ENCODE peak calls at places on chromosomes 16 and 17, in four cellular contexts. One of them, this sample, is unnamed.

GRCh38 chr17:10756604-10757003 is 26.8 kb upstream of the TMEM220 start:
- DNase-seq in HFFc6: no peak
- DNase-seq in right atrium auricular region: no peak
- DNase-seq in CD8-positive, alpha-beta T cell: no peak
- DNase-seq in this sample: no peak

GRCh38 chr16:53207810-53208752 is 153.3 kb downstream of the CHD9 start:
- DNase-seq in HFFc6: peak
- DNase-seq in right atrium auricular region: no peak
- DNase-seq in CD8-positive, alpha-beta T cell: no peak
- DNase-seq in this sample: peak

GRCh38 chr17:48541036-48541573 is 3.8 kb downstream of the HOXB2 start:
- DNase-seq in HFFc6: no peak
- DNase-seq in right atrium auricular region: no peak
- DNase-seq in CD8-positive, alpha-beta T cell: no peak
- DNase-seq in this sample: no peak

GRCh38 chr17:73593249-73593965 is 50.8 kb downstream of the SDK2 start:
- DNase-seq in HFFc6: no peak
- DNase-seq in right atrium auricular region: no peak
- DNase-seq in CD8-positive, alpha-beta T cell: no peak
- DNase-seq in this sample: no peak

GRCh38 chr17:74307984-74308773 is 17.8 kb upstream of the KIF19 start:
- DNase-seq in HFFc6: no peak
- DNase-seq in right atrium auricular region: no peak
- DNase-seq in CD8-positive, alpha-beta T cell: no peak
- DNase-seq in this sample: no peak

GRCh38 chr16:23434380-23434779 is 18.6 kb downstream of the COG7 start:
- DNase-seq in HFFc6: peak
- DNase-seq in right atrium auricular region: no peak
- DNase-seq in CD8-positive, alpha-beta T cell: no peak
- DNase-seq in this sample: peak

GRCh38 chr16:17512636-17513220 is 42.0 kb upstream of the XYLT1 start:
- DNase-seq in HFFc6: peak
- DNase-seq in right atrium auricular region: no peak
- DNase-seq in CD8-positive, alpha-beta T cell: no peak
- DNase-seq in this sample: no peak

GRCh38 chr16:57906385-57907316 is 64.3 kb downstream of the CNGB1 start:
- DNase-seq in HFFc6: no peak
- DNase-seq in right atrium auricular region: no peak
- DNase-seq in CD8-positive, alpha-beta T cell: no peak
- DNase-seq in this sample: no peak

GRCh38 chr17:45889579-45889978 is 4.8 kb upstream of the MAPT start:
- DNase-seq in HFFc6: no peak
- DNase-seq in right atrium auricular region: no peak
- DNase-seq in CD8-positive, alpha-beta T cell: no peak
- DNase-seq in this sample: no peak

GRCh38 chr17:19686400-19687090 is 29.8 kb downstream of the SLC47A2 start:
- DNase-seq in HFFc6: no peak
- DNase-seq in right atrium auricular region: no peak
- DNase-seq in CD8-positive, alpha-beta T cell: no peak
- DNase-seq in this sample: no peak

GRCh38 chr16:30490210-30490609 is 17.7 kb downstream of the ITGAL start:
- DNase-seq in HFFc6: no peak
- DNase-seq in right atrium auricular region: no peak
- DNase-seq in CD8-positive, alpha-beta T cell: no peak
- DNase-seq in this sample: no peak

GRCh38 chr17:75032896-75033294 is 13.9 kb downstream of the ATP5PD start:
- DNase-seq in HFFc6: no peak
- DNase-seq in right atrium auricular region: no peak
- DNase-seq in CD8-positive, alpha-beta T cell: no peak
- DNase-seq in this sample: peak

GRCh38 chr17:28665994-28666393 is 4.0 kb downstream of the SUPT6H start:
- DNase-seq in HFFc6: no peak
- DNase-seq in right atrium auricular region: no peak
- DNase-seq in CD8-positive, alpha-beta T cell: no peak
- DNase-seq in this sample: no peak

GRCh38 chr17:63425478-63425877 is 20.6 kb downstream of the CYB561 start:
- DNase-seq in HFFc6: peak
- DNase-seq in right atrium auricular region: peak
- DNase-seq in CD8-positive, alpha-beta T cell: peak
- DNase-seq in this sample: peak

GRCh38 chr17:4199818-4200402 is 56.9 kb downstream of the CYB5D2 start:
- DNase-seq in HFFc6: no peak
- DNase-seq in right atrium auricular region: no peak
- DNase-seq in CD8-positive, alpha-beta T cell: no peak
- DNase-seq in this sample: peak

GRCh38 chr16:4787627-4788482 is at the start of gene SEPTIN12:
- DNase-seq in HFFc6: no peak
- DNase-seq in right atrium auricular region: no peak
- DNase-seq in CD8-positive, alpha-beta T cell: no peak
- DNase-seq in this sample: no peak
- TF ChIP-seq CTCF in HFFc6: no peak
- TF ChIP-seq CTCF in right atrium auricular region: no peak
- TF ChIP-seq CTCF in CD8-positive, alpha-beta T cell: no peak
- TF ChIP-seq CTCF in this sample: no peak

GRCh38 chr17:14209215-14209614 is 27.4 kb downstream of the CDRT15 start:
- DNase-seq in HFFc6: no peak
- DNase-seq in right atrium auricular region: no peak
- DNase-seq in CD8-positive, alpha-beta T cell: no peak
- DNase-seq in this sample: no peak

GRCh38 chr17:14214271-14214670 is 22.4 kb downstream of the CDRT15 start:
- DNase-seq in HFFc6: peak
- DNase-seq in right atrium auricular region: no peak
- DNase-seq in CD8-positive, alpha-beta T cell: no peak
- DNase-seq in this sample: no peak

GRCh38 chr17:14212401-14212800 is 24.3 kb downstream of the CDRT15 start:
- DNase-seq in HFFc6: no peak
- DNase-seq in right atrium auricular region: no peak
- DNase-seq in CD8-positive, alpha-beta T cell: no peak
- DNase-seq in this sample: no peak

GRCh38 chr17:14211246-14211645 is 25.4 kb downstream of the CDRT15 start:
- DNase-seq in HFFc6: no peak
- DNase-seq in right atrium auricular region: no peak
- DNase-seq in CD8-positive, alpha-beta T cell: no peak
- DNase-seq in this sample: no peak

GRCh38 chr17:14211778-14212177 is 24.9 kb downstream of the CDRT15 start:
- DNase-seq in HFFc6: no peak
- DNase-seq in right atrium auricular region: no peak
- DNase-seq in CD8-positive, alpha-beta T cell: no peak
- DNase-seq in this sample: peak
- TF ChIP-seq CTCF in HFFc6: peak
- TF ChIP-seq CTCF in right atrium auricular region: no peak
- TF ChIP-seq CTCF in CD8-positive, alpha-beta T cell: peak
- TF ChIP-seq CTCF in this sample: no peak

DNA sequence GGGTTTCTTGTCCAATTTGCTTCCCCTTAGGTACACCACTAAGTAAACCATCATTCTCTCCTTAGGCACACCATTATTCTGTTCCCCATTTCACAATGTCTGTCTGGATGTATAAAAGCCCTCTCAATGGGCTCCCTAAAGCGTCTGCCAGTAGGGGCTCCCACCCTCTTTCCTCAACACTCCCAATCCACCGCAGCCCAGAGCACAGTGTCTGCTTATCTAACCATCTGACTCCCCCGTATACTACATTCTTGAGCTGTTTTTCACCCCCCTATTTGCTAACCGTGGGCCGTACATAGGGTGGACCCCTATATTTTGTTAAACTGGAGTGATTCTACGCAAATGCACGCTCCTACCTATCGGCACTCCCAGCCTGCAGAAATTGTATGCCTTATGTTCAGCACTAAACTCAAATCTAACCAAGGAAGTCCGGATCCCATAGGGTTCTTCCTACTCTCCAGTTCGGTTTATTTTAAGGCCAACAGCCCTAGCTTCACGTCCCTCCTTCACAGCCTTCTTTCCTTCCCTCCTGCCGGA is 674 bp upstream of the PSMD3 start:
- DNase-seq in HFFc6: peak
- DNase-seq in right atrium auricular region: no peak
- DNase-seq in CD8-positive, alpha-beta T cell: no peak
- DNase-seq in this sample: no peak
- TF ChIP-seq CTCF in HFFc6: no peak
- TF ChIP-seq CTCF in right atrium auricular region: no peak
- TF ChIP-seq CTCF in CD8-positive, alpha-beta T cell: no peak
- TF ChIP-seq CTCF in this sample: no peak

GRCh38 chr17:14268264-14268663 is 31.6 kb upstream of the CDRT15 start:
- DNase-seq in HFFc6: no peak
- DNase-seq in right atrium auricular region: no peak
- DNase-seq in CD8-positive, alpha-beta T cell: no peak
- DNase-seq in this sample: no peak
- TF ChIP-seq CTCF in HFFc6: peak
- TF ChIP-seq CTCF in right atrium auricular region: no peak
- TF ChIP-seq CTCF in CD8-positive, alpha-beta T cell: no peak
- TF ChIP-seq CTCF in this sample: peak

GRCh38 chr16:63467513-63467912 is 1431.3 kb upstream of the CDH8 start:
- DNase-seq in HFFc6: no peak
- DNase-seq in right atrium auricular region: no peak
- DNase-seq in CD8-positive, alpha-beta T cell: no peak
- DNase-seq in this sample: no peak
- TF ChIP-seq CTCF in HFFc6: no peak
- TF ChIP-seq CTCF in right atrium auricular region: no peak
- TF ChIP-seq CTCF in CD8-positive, alpha-beta T cell: no peak
- TF ChIP-seq CTCF in this sample: no peak

DNA sequence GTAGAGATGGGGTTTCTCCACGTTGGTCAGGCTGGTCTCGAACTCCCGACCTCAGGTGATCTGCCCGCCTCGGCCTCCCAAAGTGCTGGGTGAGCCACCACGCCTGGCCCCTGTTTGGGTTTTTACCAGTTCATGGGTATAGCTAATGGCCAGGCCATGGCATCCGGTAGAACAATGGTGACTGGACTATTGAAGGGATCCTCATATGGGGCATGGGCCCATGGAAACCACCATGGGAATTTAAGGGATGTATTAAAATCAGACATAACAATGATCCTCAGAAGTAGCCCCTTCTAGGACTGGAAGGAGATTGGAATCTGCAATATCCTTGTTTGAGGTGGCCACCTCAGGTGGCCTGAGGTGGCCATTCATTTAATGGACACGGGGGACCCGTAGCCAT is 17.5 kb upstream of the GUCY2D start:
- DNase-seq in HFFc6: no peak
- DNase-seq in right atrium auricular region: no peak
- DNase-seq in CD8-positive, alpha-beta T cell: no peak
- DNase-seq in this sample: no peak
- TF ChIP-seq CTCF in HFFc6: no peak
- TF ChIP-seq CTCF in right atrium auricular region: no peak
- TF ChIP-seq CTCF in CD8-positive, alpha-beta T cell: no peak
- TF ChIP-seq CTCF in this sample: no peak

DNA sequence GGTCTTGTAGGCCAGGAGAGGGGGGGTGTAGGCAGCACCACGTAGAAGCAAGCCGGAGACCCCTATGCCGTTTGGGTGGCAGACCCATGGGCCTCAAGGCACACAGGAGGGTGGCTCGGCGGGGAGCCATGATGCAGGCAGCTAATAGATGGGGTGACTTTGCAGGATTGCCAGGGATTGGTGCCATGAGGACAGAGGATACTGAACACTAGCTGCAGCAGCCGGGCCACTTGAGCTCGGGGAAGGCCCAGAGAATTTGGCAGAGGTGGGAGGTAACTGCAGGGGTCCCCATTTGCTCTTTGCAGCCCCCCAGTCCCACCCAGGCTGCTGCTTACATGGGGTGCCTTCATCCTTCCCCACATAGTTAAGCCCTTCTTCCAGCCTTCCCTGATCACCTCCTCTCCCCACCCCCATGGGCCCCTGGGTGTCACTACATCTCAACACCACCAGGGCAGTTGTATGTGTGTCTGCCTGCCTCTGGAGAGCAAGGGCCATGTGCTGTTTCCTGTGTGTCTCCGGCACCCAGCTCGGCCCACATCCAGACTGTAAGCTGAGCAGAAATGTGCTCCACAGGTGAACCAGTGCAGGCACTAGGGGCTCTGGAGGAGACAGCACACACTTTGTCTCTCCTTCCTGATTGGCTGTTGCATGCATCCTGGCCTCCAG is 52.1 kb downstream of the SREBF1 start:
- DNase-seq in HFFc6: no peak
- DNase-seq in right atrium auricular region: no peak
- DNase-seq in CD8-positive, alpha-beta T cell: no peak
- DNase-seq in this sample: no peak
- TF ChIP-seq CTCF in HFFc6: peak
- TF ChIP-seq CTCF in right atrium auricular region: no peak
- TF ChIP-seq CTCF in CD8-positive, alpha-beta T cell: peak
- TF ChIP-seq CTCF in this sample: no peak

DNA sequence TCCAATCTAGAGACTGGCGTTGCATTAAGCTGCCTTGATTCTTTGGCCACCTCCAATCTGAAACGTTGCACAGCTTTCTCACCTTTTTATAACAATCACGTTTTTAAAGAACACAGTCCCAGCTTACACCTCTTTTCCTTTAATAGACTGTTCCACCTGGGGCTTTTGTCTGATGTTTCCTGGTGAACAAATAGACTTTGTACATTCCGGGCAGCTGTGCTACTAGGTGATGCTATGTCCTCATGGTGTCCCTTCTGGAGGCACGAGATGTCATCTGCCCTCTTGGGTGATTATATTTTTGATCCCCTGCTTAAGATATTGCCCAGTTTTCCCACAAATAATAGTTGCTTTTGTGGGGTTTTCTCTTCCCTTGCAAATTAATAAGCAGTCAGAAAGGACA is 225.5 kb downstream of the SOX9 start:
- DNase-seq in HFFc6: no peak
- DNase-seq in right atrium auricular region: no peak
- DNase-seq in CD8-positive, alpha-beta T cell: no peak
- DNase-seq in this sample: no peak
- TF ChIP-seq CTCF in HFFc6: no peak
- TF ChIP-seq CTCF in right atrium auricular region: no peak
- TF ChIP-seq CTCF in CD8-positive, alpha-beta T cell: no peak
- TF ChIP-seq CTCF in this sample: no peak

GRCh38 chr16:48526058-48526957 is 83.7 kb downstream of the N4BP1 start:
- DNase-seq in HFFc6: no peak
- DNase-seq in right atrium auricular region: no peak
- DNase-seq in CD8-positive, alpha-beta T cell: no peak
- DNase-seq in this sample: peak
- TF ChIP-seq CTCF in HFFc6: peak
- TF ChIP-seq CTCF in right atrium auricular region: no peak
- TF ChIP-seq CTCF in CD8-positive, alpha-beta T cell: no peak
- TF ChIP-seq CTCF in this sample: peak

DNA sequence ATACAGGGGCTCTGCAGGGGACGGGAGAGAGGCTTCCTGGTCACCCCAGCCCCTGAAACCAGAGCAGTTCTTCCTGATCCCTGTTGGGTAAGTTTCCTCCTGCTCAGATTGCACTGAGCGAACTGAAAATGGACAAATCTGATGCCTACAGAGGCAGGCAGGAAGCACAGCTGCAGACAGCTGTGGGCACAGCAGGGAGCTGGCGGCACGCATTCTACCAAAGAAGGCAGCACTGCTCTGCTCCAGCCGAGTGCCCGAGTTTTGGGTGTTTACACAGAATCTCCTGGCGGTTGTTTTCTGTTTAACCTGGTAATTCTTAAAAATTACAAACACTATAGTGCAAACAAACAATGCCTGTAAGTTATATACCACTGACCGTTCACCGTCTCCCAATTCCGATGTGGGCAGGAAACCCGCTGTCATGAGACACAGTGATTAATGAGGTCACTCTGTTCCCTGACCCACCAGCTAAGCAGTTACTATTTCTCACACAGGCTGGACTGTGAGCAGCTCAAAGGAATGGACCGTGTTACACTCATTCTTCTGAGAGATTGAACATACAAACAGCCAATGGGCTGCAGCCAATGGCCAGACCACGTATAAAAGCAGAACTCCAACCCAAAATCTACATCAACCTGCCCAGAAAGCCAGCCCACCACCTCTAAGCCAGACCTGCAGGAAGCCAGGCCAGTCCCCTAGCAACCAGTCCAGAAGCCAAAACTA is 25.5 kb downstream of the NSMCE1 start:
- DNase-seq in HFFc6: peak
- DNase-seq in right atrium auricular region: peak
- DNase-seq in CD8-positive, alpha-beta T cell: no peak
- DNase-seq in this sample: no peak
- TF ChIP-seq CTCF in HFFc6: peak
- TF ChIP-seq CTCF in right atrium auricular region: no peak
- TF ChIP-seq CTCF in CD8-positive, alpha-beta T cell: no peak
- TF ChIP-seq CTCF in this sample: no peak